ENCODE peak calls at places on chromosomes 7 and 10, in nine cellular contexts. M, A, W, I, X, C, R, U and Y are unnamed samples.

GRCh38 chr10:54577682-54578081 is 223.3 kb downstream of the PCDH15 start:
- DNase-seq in M (no peak), A (no peak), W (no peak), I (no peak), X (no peak), C (no peak), R (no peak), U (no peak), Y (no peak)

GRCh38 chr7:152347888-152348287 is 87.9 kb downstream of the KMT2C start:
- DNase-seq in M (no peak), A (no peak), W (no peak), I (no peak), X (no peak), C (no peak), R (no peak), U (no peak), Y (no peak)

GRCh38 chr7:44274623-44274975 is 50.8 kb downstream of the CAMK2B start:
- DNase-seq in M (no peak), A (no peak), W (no peak), I (no peak), X (no peak), C (no peak), R (no peak), U (no peak), Y (no peak)

GRCh38 chr10:46528675-46529615 is 27.5 kb downstream of the GPRIN2 start:
- DNase-seq in M (no peak), A (no peak), W (no peak), I (no peak), X (no peak), C (no peak), R (no peak), U (no peak), Y (no peak)

GRCh38 chr10:101063548-101064414 is 2.0 kb downstream of the KAZALD1 start:
- DNase-seq in M (no peak), A (no peak), W (no peak), I (no peak), X (no peak), C (no peak), R (no peak), U (no peak), Y (no peak)

GRCh38 chr10:60323171-60323570 is 66.5 kb downstream of the ANK3 start:
- DNase-seq in M (no peak), A (no peak), W (peak), I (no peak), X (no peak), C (no peak), R (no peak), U (no peak), Y (no peak)

GRCh38 chr7:112481833-112482669 is 1.3 kb downstream of the LSMEM1 start:
- DNase-seq in M (peak), A (no peak), W (peak), I (peak), X (no peak), C (no peak), R (peak), U (peak), Y (peak)

GRCh38 chr7:154767194-154767593 is 235.7 kb downstream of the PAXIP1 start:
- DNase-seq in M (no peak), A (no peak), W (no peak), I (no peak), X (no peak), C (no peak), R (no peak), U (peak), Y (no peak)

GRCh38 chr7:91242097-91242846 is 22.0 kb upstream of the FZD1 start:
- DNase-seq in M (no peak), A (no peak), W (peak), I (no peak), X (no peak), C (no peak), R (peak), U (peak), Y (no peak)

GRCh38 chr10:73304876-73305275 is 52.4 kb upstream of the MRPS16 start:
- DNase-seq in M (no peak), A (no peak), W (no peak), I (no peak), X (no peak), C (no peak), R (no peak), U (no peak), Y (no peak)

GRCh38 chr7:158055726-158056510 is 531.7 kb downstream of the PTPRN2 start:
- DNase-seq in M (no peak), A (no peak), W (no peak), I (no peak), X (no peak), C (no peak), R (no peak), U (no peak), Y (no peak)

GRCh38 chr7:151426486-151426905 is 13.4 kb downstream of the CRYGN start:
- DNase-seq in M (peak), A (no peak), W (peak), I (peak), X (no peak), C (peak), R (peak), U (peak), Y (peak)

GRCh38 chr7:36923185-36923584 is 198.9 kb upstream of the AOAH start:
- DNase-seq in M (no peak), A (no peak), W (no peak), I (no peak), X (no peak), C (no peak), R (no peak), U (no peak), Y (no peak)

DNA sequence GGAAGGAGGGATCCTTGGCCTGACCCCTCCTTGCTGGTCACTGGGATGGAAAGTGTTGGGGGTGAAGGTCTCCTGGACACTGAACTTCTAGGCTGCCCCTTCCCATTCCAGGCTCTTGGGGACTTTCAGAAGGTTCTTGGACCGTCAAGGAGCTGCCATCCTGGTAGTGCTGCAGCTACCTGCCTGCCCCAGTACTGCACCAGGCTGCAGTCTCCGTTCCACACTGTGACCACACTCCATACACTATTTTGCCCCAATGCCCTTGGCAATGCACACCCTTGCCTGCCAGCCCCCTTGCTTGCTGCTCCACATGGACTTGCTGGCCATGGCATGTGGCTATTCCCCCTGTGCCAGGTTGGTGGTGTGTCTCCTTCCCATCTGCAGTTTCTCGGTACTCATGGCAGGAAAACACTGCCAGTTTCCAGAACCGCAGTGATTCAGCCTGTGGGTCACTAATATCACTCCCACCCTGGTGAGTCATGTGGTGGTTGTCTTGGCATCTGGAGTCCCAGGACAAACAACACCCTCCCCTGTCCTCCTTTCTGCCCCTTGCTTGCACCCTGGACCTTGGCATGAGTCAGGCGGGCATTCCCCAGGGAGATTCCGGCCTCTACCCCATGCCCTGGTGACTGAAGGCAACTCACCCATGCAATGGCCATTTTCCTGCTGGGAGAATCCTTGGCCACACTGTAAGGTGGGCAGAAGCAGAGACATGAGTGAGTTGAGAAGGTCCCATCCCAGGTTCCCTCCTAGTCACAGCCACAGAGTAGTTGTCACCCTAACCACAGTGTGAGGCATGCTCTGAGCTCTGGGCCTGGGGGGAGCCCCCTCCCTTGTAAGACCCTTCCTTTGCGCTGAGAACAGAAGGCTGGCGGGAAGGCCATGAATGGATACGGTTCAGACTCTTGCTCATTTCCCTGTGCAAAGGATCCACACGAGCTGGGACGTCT is 32.8 kb downstream of the GOLGA7B start:
- DNase-seq in M (peak), A (no peak), W (peak), I (no peak), X (no peak), C (no peak), R (peak), U (peak), Y (peak)
- TF ChIP-seq CTCF in M (no peak), A (no peak), W (no peak), I (no peak), X (no peak), C (no peak), R (no peak), U (no peak), Y (no peak)

DNA sequence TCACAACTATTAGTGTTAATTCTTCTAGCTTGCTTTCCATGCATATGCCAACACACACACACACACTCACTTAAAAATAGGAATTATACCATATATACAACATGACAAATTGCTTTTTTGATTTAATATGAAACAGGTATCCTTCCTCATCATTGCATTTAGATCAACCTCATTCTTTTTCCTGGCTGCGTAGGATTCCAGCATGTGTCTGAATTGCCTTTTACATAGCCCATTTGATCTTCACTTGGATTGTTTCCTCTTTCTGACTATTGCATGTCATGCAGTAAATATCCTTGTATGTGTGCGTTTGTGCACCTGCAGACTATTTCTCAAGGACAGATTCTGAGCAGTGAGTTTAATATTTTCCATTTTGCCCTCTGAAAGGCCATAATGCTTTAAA is 28.2 kb downstream of the TACR2 start:
- DNase-seq in M (no peak), A (no peak), W (no peak), I (no peak), X (no peak), C (no peak), R (no peak), U (no peak), Y (no peak)
- TF ChIP-seq CTCF in M (no peak), A (no peak), W (no peak), I (no peak), X (no peak), C (no peak), R (no peak), U (no peak), Y (no peak)

GRCh38 chr10:91410638-91411367 is 659 bp downstream of the HECTD2 start:
- DNase-seq in M (no peak), A (no peak), W (peak), I (peak), X (peak), C (peak), R (peak), U (peak), Y (no peak)

GRCh38 chr10:91412688-91413087 is 2.5 kb downstream of the HECTD2 start:
- DNase-seq in M (no peak), A (no peak), W (no peak), I (no peak), X (no peak), C (no peak), R (no peak), U (no peak), Y (no peak)

GRCh38 chr10:91409069-91409868 is 875 bp upstream of the HECTD2 start:
- DNase-seq in M (peak), A (peak), W (peak), I (peak), X (peak), C (peak), R (peak), U (peak), Y (peak)

GRCh38 chr10:91406322-91406721 is 3.8 kb upstream of the HECTD2 start:
- DNase-seq in M (no peak), A (no peak), W (no peak), I (no peak), X (no peak), C (no peak), R (no peak), U (no peak), Y (no peak)

DNA sequence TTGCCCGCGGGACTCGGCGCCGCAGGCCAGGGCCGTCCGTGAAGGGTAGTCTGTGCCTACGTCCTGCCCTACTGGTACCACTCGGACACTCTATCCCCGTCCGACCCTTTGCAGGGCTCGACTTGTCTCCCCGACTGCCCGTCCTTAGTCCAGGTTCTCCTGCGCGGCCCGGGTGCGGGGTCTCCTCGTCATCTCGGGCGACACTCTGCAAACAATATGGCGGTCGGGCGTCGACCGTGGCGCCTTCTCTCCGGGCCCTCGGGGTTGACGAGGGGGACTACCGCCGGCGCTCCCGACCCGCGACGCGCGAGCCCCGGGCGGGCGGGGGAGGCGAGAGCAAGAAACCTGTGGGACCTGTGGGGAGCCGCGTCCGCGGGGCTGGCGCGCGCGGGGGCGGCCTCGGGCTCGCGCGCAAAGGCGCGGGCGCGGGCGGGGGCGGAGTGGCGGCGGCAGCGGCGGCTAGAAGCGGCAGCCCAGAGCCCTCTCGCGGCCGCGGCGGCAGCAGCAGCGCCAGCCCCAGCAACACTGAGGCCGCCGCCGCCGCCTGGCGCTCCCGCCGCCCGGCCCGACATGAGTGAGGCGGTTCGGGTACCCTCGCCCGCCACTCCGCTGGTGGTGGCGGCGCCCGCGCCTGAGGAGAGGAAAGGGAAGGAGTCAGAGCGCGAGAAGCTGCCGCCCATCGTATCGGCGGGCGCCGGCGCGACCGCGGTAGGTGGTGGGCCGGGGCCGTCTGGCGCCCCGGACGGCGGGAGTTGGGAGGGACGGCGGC is at the start of gene HECTD2:
- DNase-seq in M (peak), A (peak), W (peak), I (peak), X (peak), C (peak), R (peak), U (peak), Y (peak)
- TF ChIP-seq CTCF in M (no peak), A (peak), W (peak), I (peak), X (peak), C (peak), R (no peak), U (peak), Y (no peak)

DNA sequence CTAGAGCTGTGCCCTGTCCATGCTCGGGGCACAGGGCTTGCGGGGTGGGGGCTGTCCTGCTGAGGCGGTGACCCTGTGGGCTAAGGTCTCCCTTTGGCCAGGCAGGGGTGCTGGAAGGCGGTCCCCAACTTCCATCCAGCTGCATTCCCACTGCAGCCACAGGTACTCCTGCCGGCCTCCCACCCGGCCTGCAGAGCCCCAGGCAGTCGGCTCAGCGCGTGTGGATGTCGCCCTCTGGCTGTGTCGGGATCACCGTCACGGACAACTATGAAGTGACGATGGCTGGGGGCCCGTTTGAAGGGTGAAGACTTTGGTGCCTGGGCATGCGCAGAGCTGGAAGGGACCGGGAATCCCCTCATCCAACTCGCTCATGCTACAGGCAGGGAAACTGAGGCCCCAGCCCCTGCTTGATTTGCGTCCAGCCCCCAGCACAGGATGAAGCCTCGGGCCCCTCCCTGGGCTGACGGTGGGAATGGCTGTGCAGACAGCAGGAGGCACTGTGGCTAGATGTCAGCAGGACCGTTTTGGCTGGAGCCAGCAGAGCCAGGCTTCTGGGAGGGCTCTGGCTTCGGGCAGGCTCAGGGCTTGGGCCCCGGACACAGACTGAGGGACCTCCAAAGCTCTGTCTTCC is 2.3 kb upstream of the TMEM184A start:
- DNase-seq in M (no peak), A (no peak), W (no peak), I (no peak), X (peak), C (no peak), R (no peak), U (no peak), Y (no peak)
- TF ChIP-seq CTCF in M (no peak), A (no peak), W (no peak), I (no peak), X (peak), C (peak), R (peak), U (peak), Y (peak)

GRCh38 chr7:51188987-51189386 is 127.6 kb downstream of the COBL start:
- DNase-seq in M (no peak), A (no peak), W (no peak), I (no peak), X (no peak), C (no peak), R (no peak), U (no peak), Y (no peak)

GRCh38 chr7:51190950-51191349 is 125.7 kb downstream of the COBL start:
- DNase-seq in M (no peak), A (no peak), W (no peak), I (no peak), X (no peak), C (no peak), R (no peak), U (no peak), Y (no peak)

GRCh38 chr7:51189777-51190176 is 126.8 kb downstream of the COBL start:
- DNase-seq in M (no peak), A (no peak), W (no peak), I (no peak), X (no peak), C (no peak), R (no peak), U (no peak), Y (no peak)

GRCh38 chr7:51186531-51186930 is 130.1 kb downstream of the COBL start:
- DNase-seq in M (no peak), A (no peak), W (peak), I (no peak), X (no peak), C (no peak), R (no peak), U (peak), Y (no peak)

DNA sequence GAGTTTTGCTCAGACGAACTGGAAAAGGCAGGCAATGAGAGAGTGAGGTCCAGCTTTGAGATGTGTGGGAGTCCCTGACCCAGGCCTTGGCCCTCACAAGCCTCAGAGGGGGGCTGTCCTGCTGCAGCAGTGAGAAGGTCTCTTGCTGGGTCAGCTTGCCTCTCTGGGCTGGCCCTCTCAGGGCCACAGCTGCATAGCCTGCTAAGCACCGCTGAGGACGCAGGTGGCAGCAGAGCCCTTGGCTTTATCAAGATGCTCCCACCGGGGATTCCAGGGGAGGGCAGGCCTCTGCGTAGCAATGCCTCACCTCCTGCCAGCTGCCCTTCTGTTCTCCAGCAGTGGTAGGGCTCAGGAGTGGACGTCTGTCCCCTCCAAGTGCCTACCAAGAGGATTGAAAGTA is 128.7 kb downstream of the COBL start:
- DNase-seq in M (no peak), A (no peak), W (no peak), I (peak), X (no peak), C (no peak), R (no peak), U (no peak), Y (no peak)
- TF ChIP-seq CTCF in M (no peak), A (no peak), W (no peak), I (no peak), X (peak), C (no peak), R (no peak), U (no peak), Y (no peak)

GRCh38 chr10:88431103-88431502 is 152.0 kb downstream of the RNLS start:
- DNase-seq in M (no peak), A (no peak), W (no peak), I (no peak), X (no peak), C (no peak), R (no peak), U (no peak), Y (no peak)
- TF ChIP-seq CTCF in M (no peak), A (no peak), W (no peak), I (no peak), X (no peak), C (no peak), R (no peak), U (no peak), Y (no peak)

GRCh38 chr7:97219237-97219636 is 101.7 kb downstream of the SDHAF3 start:
- DNase-seq in M (no peak), A (no peak), W (no peak), I (no peak), X (no peak), C (no peak), R (no peak), U (no peak), Y (no peak)
- TF ChIP-seq CTCF in M (no peak), A (no peak), W (no peak), I (no peak), X (no peak), C (no peak), R (no peak), U (no peak), Y (no peak)

GRCh38 chr7:101620991-101621390 is 8.1 kb downstream of the MYL10 start:
- DNase-seq in M (no peak), A (no peak), W (no peak), I (no peak), X (no peak), C (no peak), R (no peak), U (no peak), Y (no peak)
- TF ChIP-seq CTCF in M (no peak), A (no peak), W (no peak), I (no peak), X (no peak), C (no peak), R (no peak), U (no peak), Y (no peak)

DNA sequence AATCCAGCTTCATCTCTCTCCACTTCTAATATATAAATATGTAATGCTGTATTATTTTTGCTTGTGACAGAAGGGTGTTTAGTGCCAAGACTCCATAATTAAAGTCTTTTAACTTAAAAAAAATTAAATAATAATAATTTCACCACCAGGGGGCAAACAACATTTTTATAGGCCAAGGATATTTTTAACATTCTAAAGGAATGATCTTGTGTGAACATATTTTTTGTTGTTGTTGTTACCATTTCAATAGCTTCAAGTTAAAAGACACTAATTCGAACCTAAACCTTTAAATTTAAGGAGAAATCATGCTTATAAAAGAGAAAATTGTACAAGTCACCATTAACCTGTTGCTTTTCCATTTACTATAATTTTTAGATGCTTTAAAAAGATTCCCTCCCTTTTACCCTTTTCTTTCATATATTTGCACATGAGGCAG is 7.5 kb upstream of the DNAJC1 start:
- DNase-seq in M (no peak), A (no peak), W (peak), I (no peak), X (no peak), C (no peak), R (peak), U (peak), Y (no peak)
- TF ChIP-seq CTCF in M (no peak), A (peak), W (peak), I (peak), X (peak), C (peak), R (peak), U (peak), Y (peak)